ENCODE peak calls at places on chromosome 12, in eight cellular contexts. P is NCI-H2171; E is HuH-7.5; H is Karpas-422; L is SK-MEL-5; I is activated naive CD4-positive, alpha-beta T cell; U is T-cell; C is choroid plexus epithelial cell. B is an unnamed sample.

GRCh38 chr12:68334136-68334535 is 2.0 kb upstream of the MDM1 start:
- DNase-seq in P (no peak), E (no peak), H (no peak), L (peak), I (no peak), U (peak), C (no peak), B (no peak)

GRCh38 chr12:93813972-93814821 is 137.0 kb downstream of the CRADD start:
- DNase-seq in P (no peak), E (peak), H (peak), L (peak), I (no peak), U (no peak), C (peak), B (no peak)

GRCh38 chr12:89244536-89244935 is 107.8 kb downstream of the DUSP6 start:
- DNase-seq in P (no peak), E (no peak), H (no peak), L (no peak), I (no peak), U (peak), C (peak), B (no peak)

GRCh38 chr12:52211716-52212585 is 20.1 kb upstream of the KRT80 start:
- DNase-seq in P (no peak), E (no peak), H (no peak), L (no peak), I (no peak), U (no peak), C (no peak), B (no peak)

GRCh38 chr12:121560392-121561021 is 20.3 kb downstream of the KDM2B start:
- DNase-seq in P (no peak), E (no peak), H (peak), L (no peak), I (no peak), U (peak), C (no peak), B (no peak)

GRCh38 chr12:49502590-49502989 is 36.2 kb upstream of the KCNH3 start:
- DNase-seq in P (no peak), E (no peak), H (no peak), L (no peak), I (no peak), U (no peak), C (no peak), B (no peak)

GRCh38 chr12:48422060-48422459 is 50.3 kb upstream of the ANP32D start:
- DNase-seq in P (no peak), E (no peak), H (no peak), L (no peak), I (no peak), U (no peak), C (peak), B (no peak)

GRCh38 chr12:76908303-76909017 is 29.6 kb upstream of the CSRP2 start:
- DNase-seq in P (no peak), E (no peak), H (no peak), L (no peak), I (no peak), U (no peak), C (no peak), B (no peak)

GRCh38 chr12:32366704-32367103 is 32.7 kb upstream of the FGD4 start:
- DNase-seq in P (no peak), E (no peak), H (peak), L (no peak), I (no peak), U (no peak), C (no peak), B (no peak)

GRCh38 chr12:716506-716905 is 35.9 kb upstream of the WNK1 start:
- DNase-seq in P (no peak), E (no peak), H (no peak), L (no peak), I (no peak), U (no peak), C (peak), B (no peak)

GRCh38 chr12:113299619-113300237 is 35.2 kb downstream of the SLC8B1 start:
- DNase-seq in P (no peak), E (peak), H (no peak), L (no peak), I (no peak), U (no peak), C (peak), B (no peak)

GRCh38 chr12:88684610-88685009 is 104.3 kb upstream of the KITLG start:
- DNase-seq in P (no peak), E (no peak), H (no peak), L (no peak), I (no peak), U (no peak), C (no peak), B (no peak)

GRCh38 chr12:75457191-75457590 is 23.4 kb upstream of the GLIPR1 start:
- DNase-seq in P (no peak), E (no peak), H (no peak), L (no peak), I (no peak), U (no peak), C (no peak), B (no peak)

GRCh38 chr12:48165089-48166031 is 8.0 kb upstream of the ASB8 start:
- DNase-seq in P (no peak), E (peak), H (peak), L (peak), I (no peak), U (peak), C (peak), B (no peak)

GRCh38 chr12:1435044-1435443 is 159.3 kb downstream of the FBXL14 start:
- DNase-seq in P (no peak), E (no peak), H (no peak), L (no peak), I (no peak), U (no peak), C (no peak), B (no peak)